ENCODE peak calls at places on chromosomes 6 and 20, in ten cellular contexts. K is NT2/D1, A is NCI-H1092 treated with DMSO at 0.1 percent for 48 hours, Z is HS-27A, H is naive B cell, P is activated T-cell treated with anti-CD3 and anti-CD28 coated beads for 48 hours, C is K562, V is B cell, I is astrocyte of the spinal cord, J is fibroblast of gingiva. T is an unnamed sample.

GRCh38 chr6:36355819-36356218 is 19.1 kb upstream of the BNIP5 start:
- DNase-seq in A (no peak), I (no peak), P (no peak), V (no peak), C (no peak), H (no peak), K (no peak), Z (no peak), J (no peak), T (no peak)

GRCh38 chr6:166058064-166058739 is 109.4 kb downstream of the TBXT start:
- DNase-seq in I (peak), H (no peak), V (no peak), K (no peak), Z (no peak), P (no peak), J (no peak), C (no peak), A (no peak), T (no peak)

GRCh38 chr6:11213305-11214106 is 19.0 kb downstream of the NEDD9 start:
- DNase-seq in I (no peak), H (no peak), J (no peak), K (no peak), C (no peak), A (no peak), P (no peak), V (no peak), Z (no peak), T (no peak)

GRCh38 chr20:35796556-35796955 is 24.7 kb downstream of the PHF20 start:
- DNase-seq in J (no peak), H (peak), I (no peak), P (no peak), V (peak), A (no peak), K (no peak), C (no peak), Z (no peak), T (no peak)

GRCh38 chr6:125512621-125513020 is 210.9 kb upstream of the HDDC2 start:
- DNase-seq in I (no peak), P (no peak), H (no peak), A (peak), K (no peak), V (no peak), Z (no peak), C (no peak), J (no peak), T (no peak)

GRCh38 chr20:58381627-58382026 is 7.4 kb upstream of the VAPB start:
- DNase-seq in I (no peak), V (no peak), Z (no peak), K (no peak), A (no peak), H (no peak), J (no peak), P (no peak), C (no peak), T (no peak)

GRCh38 chr6:4577406-4577805 is 198.8 kb upstream of the CDYL start:
- DNase-seq in J (peak), C (no peak), K (no peak), Z (no peak), V (no peak), P (no peak), A (no peak), I (peak), H (no peak), T (peak)

GRCh38 chr6:73710948-73711347 is 14.9 kb downstream of the CD109 start:
- DNase-seq in V (no peak), A (no peak), C (no peak), K (no peak), Z (no peak), P (no peak), I (no peak), J (no peak), H (no peak), T (no peak)

GRCh38 chr6:40586369-40586768 is 795 bp downstream of the LRFN2 start:
- DNase-seq in J (no peak), H (no peak), P (no peak), I (no peak), A (peak), C (no peak), K (no peak), V (no peak), Z (no peak), T (no peak)

GRCh38 chr20:420721-421574 is 12.8 kb downstream of the RBCK1 start:
- DNase-seq in J (no peak), C (peak), Z (no peak), K (no peak), V (no peak), H (no peak), P (no peak), I (no peak), A (no peak), T (no peak)

GRCh38 chr20:37407573-37408002 is 61.6 kb downstream of the SRC start:
- DNase-seq in I (no peak), V (no peak), K (no peak), J (no peak), A (no peak), C (no peak), Z (no peak), P (no peak), H (no peak), T (no peak)

GRCh38 chr20:43914286-43914685 is 366 bp upstream of the TOX2 start:
- DNase-seq in I (no peak), J (no peak), A (no peak), H (no peak), K (no peak), P (no peak), Z (no peak), C (no peak), V (no peak), T (no peak)

GRCh38 chr6:31712296-31712695 is 2.9 kb upstream of the LY6G6D start:
- DNase-seq in H (no peak), J (no peak), K (no peak), A (no peak), C (no peak), I (no peak), P (no peak), V (peak), Z (no peak), T (no peak)

GRCh38 chr6:42021847-42022754 is 28.2 kb upstream of the TAF8 start:
- DNase-seq in K (no peak), Z (no peak), I (no peak), J (peak), C (peak), P (peak), A (no peak), V (peak), H (peak), T (no peak)

GRCh38 chr6:56955171-56956155 is 556 bp downstream of the BEND6 start:
- DNase-seq in K (peak), Z (peak), P (peak), H (no peak), I (peak), C (peak), A (peak), J (peak), V (peak), T (peak)

GRCh38 chr6:91352285-91352684 is 765.4 kb upstream of the MAP3K7 start:
- DNase-seq in K (no peak), Z (no peak), P (no peak), C (no peak), I (no peak), H (no peak), V (no peak), J (no peak), A (no peak), T (no peak)

GRCh38 chr6:42224222-42225042 is 6.8 kb upstream of the MRPS10 start:
- DNase-seq in I (peak), V (no peak), C (no peak), A (no peak), J (peak), H (no peak), P (no peak), K (no peak), Z (peak), T (peak)

GRCh38 chr6:157240960-157241311 is 82.4 kb downstream of the TMEM242 start:
- DNase-seq in Z (no peak), C (no peak), J (no peak), I (no peak), V (no peak), A (peak), P (no peak), H (no peak), K (no peak), T (no peak)

GRCh38 chr20:5918856-5919633 is 31.3 kb downstream of the TRMT6 start:
- DNase-seq in I (peak), A (no peak), Z (no peak), P (no peak), K (no peak), J (no peak), V (no peak), H (no peak), C (no peak), T (no peak)

GRCh38 chr6:34490390-34491090 is 24.7 kb downstream of the PACSIN1 start:
- DNase-seq in C (no peak), P (no peak), H (no peak), Z (no peak), V (no peak), A (no peak), J (no peak), K (no peak), I (no peak), T (no peak)

GRCh38 chr6:167717455-167717854 is 109.3 kb upstream of the AFDN start:
- DNase-seq in K (no peak), P (no peak), I (no peak), Z (no peak), H (no peak), A (no peak), V (no peak), J (no peak), C (no peak), T (no peak)

GRCh38 chr6:5599112-5599511 is 337.8 kb downstream of the FARS2 start:
- DNase-seq in V (no peak), H (no peak), C (no peak), A (no peak), P (no peak), K (no peak), Z (no peak), I (no peak), J (peak), T (no peak)

GRCh38 chr20:37295595-37295994 is 6.1 kb downstream of the MANBAL start:
- DNase-seq in Z (no peak), C (no peak), V (no peak), P (no peak), A (peak), H (no peak), J (no peak), I (no peak), K (no peak), T (no peak)

GRCh38 chr20:33105336-33105924 is 26.0 kb downstream of the BPIFB4 start:
- DNase-seq in Z (no peak), A (no peak), K (no peak), J (no peak), H (no peak), I (no peak), C (no peak), V (no peak), P (no peak), T (no peak)

T was measured in GM04504.